ENCODE peak calls at places on chromosomes 16 and 17, in seven cellular contexts. One of them, this sample, is unnamed.

GRCh38 chr17:62882284-62882683 is 74.2 kb upstream of the MARCHF10 start:
- DNase-seq in skeletal muscle cell: no peak
- DNase-seq in activated gamma-delta T cell treated with Interleukin-2 at 50 U/mL for 16 hours: no peak
- DNase-seq in HTR-8/SVneo: no peak
- DNase-seq in hippocampal formation: no peak
- DNase-seq in caudate nucleus: no peak
- DNase-seq in non-pigmented ciliary epithelial cell: no peak
- DNase-seq in this sample: no peak

GRCh38 chr16:67216612-67217490 is 10.1 kb upstream of the TMEM208 start:
- DNase-seq in skeletal muscle cell: no peak
- DNase-seq in activated gamma-delta T cell treated with Interleukin-2 at 50 U/mL for 16 hours: no peak
- DNase-seq in HTR-8/SVneo: no peak
- DNase-seq in hippocampal formation: no peak
- DNase-seq in caudate nucleus: no peak
- DNase-seq in non-pigmented ciliary epithelial cell: no peak
- DNase-seq in this sample: no peak

GRCh38 chr17:1137465-1137894 is 42.3 kb downstream of the ABR start:
- DNase-seq in skeletal muscle cell: no peak
- DNase-seq in activated gamma-delta T cell treated with Interleukin-2 at 50 U/mL for 16 hours: no peak
- DNase-seq in HTR-8/SVneo: no peak
- DNase-seq in hippocampal formation: no peak
- DNase-seq in caudate nucleus: no peak
- DNase-seq in non-pigmented ciliary epithelial cell: no peak
- DNase-seq in this sample: no peak

GRCh38 chr16:11670171-11671131 is 2.2 kb downstream of the SNN start:
- DNase-seq in skeletal muscle cell: no peak
- DNase-seq in activated gamma-delta T cell treated with Interleukin-2 at 50 U/mL for 16 hours: no peak
- DNase-seq in HTR-8/SVneo: no peak
- DNase-seq in hippocampal formation: no peak
- DNase-seq in caudate nucleus: no peak
- DNase-seq in non-pigmented ciliary epithelial cell: no peak
- DNase-seq in this sample: no peak

GRCh38 chr16:77784441-77785356 is 3.7 kb upstream of the VAT1L start:
- DNase-seq in skeletal muscle cell: no peak
- DNase-seq in activated gamma-delta T cell treated with Interleukin-2 at 50 U/mL for 16 hours: no peak
- DNase-seq in HTR-8/SVneo: no peak
- DNase-seq in hippocampal formation: no peak
- DNase-seq in caudate nucleus: no peak
- DNase-seq in non-pigmented ciliary epithelial cell: no peak
- DNase-seq in this sample: no peak

GRCh38 chr17:17151962-17152361 is 54.2 kb downstream of the PLD6 start:
- DNase-seq in skeletal muscle cell: peak
- DNase-seq in activated gamma-delta T cell treated with Interleukin-2 at 50 U/mL for 16 hours: peak
- DNase-seq in HTR-8/SVneo: peak
- DNase-seq in hippocampal formation: peak
- DNase-seq in caudate nucleus: no peak
- DNase-seq in non-pigmented ciliary epithelial cell: peak
- DNase-seq in this sample: peak

GRCh38 chr16:64304376-64304775 is 817.5 kb downstream of the CDH11 start:
- DNase-seq in skeletal muscle cell: no peak
- DNase-seq in activated gamma-delta T cell treated with Interleukin-2 at 50 U/mL for 16 hours: no peak
- DNase-seq in HTR-8/SVneo: no peak
- DNase-seq in hippocampal formation: no peak
- DNase-seq in caudate nucleus: no peak
- DNase-seq in non-pigmented ciliary epithelial cell: no peak
- DNase-seq in this sample: no peak

GRCh38 chr17:50129303-50129945 is 536 bp downstream of the SAMD14 start:
- DNase-seq in skeletal muscle cell: no peak
- DNase-seq in activated gamma-delta T cell treated with Interleukin-2 at 50 U/mL for 16 hours: peak
- DNase-seq in HTR-8/SVneo: no peak
- DNase-seq in hippocampal formation: no peak
- DNase-seq in caudate nucleus: no peak
- DNase-seq in non-pigmented ciliary epithelial cell: no peak
- DNase-seq in this sample: no peak

GRCh38 chr17:64183815-64184397 is 54.0 kb upstream of the ERN1 start:
- DNase-seq in skeletal muscle cell: peak
- DNase-seq in activated gamma-delta T cell treated with Interleukin-2 at 50 U/mL for 16 hours: no peak
- DNase-seq in HTR-8/SVneo: no peak
- DNase-seq in hippocampal formation: no peak
- DNase-seq in caudate nucleus: no peak
- DNase-seq in non-pigmented ciliary epithelial cell: no peak
- DNase-seq in this sample: no peak